ENCODE peak calls at places on chromosomes 2 and 18, in four cellular contexts. I, C, U and Z are unnamed samples.

GRCh38 chr2:68151037-68151436 is 6.7 kb upstream of the PNO1 start:
- DNase-seq in I (no peak), U (no peak), C (no peak), Z (no peak)

GRCh38 chr2:110773470-110773921 is 41.1 kb downstream of the ACOXL start:
- DNase-seq in I (peak; percentile 78), C (peak; percentile 51), U (peak; percentile 72), Z (no peak)

GRCh38 chr18:24611075-24611474 is 150.6 kb downstream of the HRH4 start:
- DNase-seq in C (no peak), U (no peak), I (no peak), Z (no peak)

GRCh38 chr2:26396734-26397298 is 4.9 kb upstream of the DRC1 start:
- DNase-seq in C (no peak), U (no peak), I (no peak), Z (no peak)

GRCh38 chr2:40371525-40372277 is 80.2 kb downstream of the SLC8A1 start:
- DNase-seq in C (no peak), U (no peak), I (no peak), Z (peak; percentile 39)

GRCh38 chr2:53058526-53058925 is 709.1 kb upstream of the CHAC2 start:
- DNase-seq in C (no peak), U (no peak), I (no peak), Z (no peak)

GRCh38 chr2:217873371-217873770 is 129.4 kb downstream of the TNS1 start:
- DNase-seq in C (no peak), U (no peak), I (no peak), Z (no peak)

GRCh38 chr2:27291865-27292264 is 9.6 kb downstream of the TRIM54 start:
- DNase-seq in C (no peak), I (no peak), U (no peak), Z (no peak)

GRCh38 chr2:28365158-28365557 is 27.5 kb upstream of the FOSL2 start:
- DNase-seq in C (no peak), I (no peak), U (no peak), Z (no peak)

GRCh38 chr2:159797468-159798375 is at the start of gene CD302:
- DNase-seq in I (peak; percentile 58), C (peak; percentile 57), U (peak; percentile 92), Z (no peak)

GRCh38 chr2:108620656-108621055 is 86.4 kb downstream of the LIMS1 start:
- DNase-seq in C (no peak), U (no peak), I (no peak), Z (no peak)

GRCh38 chr2:43127208-43127940 is 99.0 kb downstream of the ZFP36L2 start:
- DNase-seq in U (peak; percentile 88), I (peak; percentile 80), C (peak; percentile 56), Z (no peak)

GRCh38 chr2:237025090-237025865 is 60.4 kb upstream of the COPS8 start:
- DNase-seq in U (no peak), C (no peak), I (peak; percentile 51), Z (peak; percentile 18)

GRCh38 chr18:67475673-67476072 is 40.8 kb downstream of the DSEL start:
- DNase-seq in U (no peak), I (no peak), C (no peak), Z (no peak)

GRCh38 chr2:146246017-146246733 is 1598.7 kb upstream of the ACVR2A start:
- DNase-seq in I (no peak), U (no peak), C (no peak), Z (no peak)

GRCh38 chr18:22233271-22233670 is 63.9 kb downstream of the GATA6 start:
- DNase-seq in U (no peak), C (no peak), I (peak; percentile 57), Z (no peak)

GRCh38 chr2:62824378-62824777 is 118.9 kb downstream of the EHBP1 start:
- DNase-seq in C (no peak), I (no peak), U (no peak), Z (no peak)

GRCh38 chr2:121648611-121649401 is 456 bp downstream of the CLASP1 start:
- DNase-seq in I (peak; percentile 52), U (no peak), C (peak; percentile 48), Z (peak; percentile 34)

GRCh38 chr18:48947102-48947501 is 3.7 kb downstream of the SMAD7 start:
- DNase-seq in C (no peak), I (no peak), U (no peak), Z (no peak)

GRCh38 chr2:101153811-101154210 is 2.6 kb upstream of the TBC1D8 start:
- DNase-seq in I (no peak), C (no peak), U (no peak), Z (no peak)

GRCh38 chr2:191501390-191502168 is 176.4 kb upstream of the NABP1 start:
- DNase-seq in U (no peak), C (no peak), I (no peak), Z (peak; percentile 58)

GRCh38 chr2:62034715-62035114 is 129.2 kb downstream of the COMMD1 start:
- DNase-seq in U (no peak), I (no peak), C (no peak), Z (no peak)

GRCh38 chr2:201120500-201120899 is 4.5 kb downstream of the CFLAR start:
- DNase-seq in I (no peak), U (no peak), C (no peak), Z (no peak)
- H3K4me3 ChIP-seq in I (peak overlapping the region; percentile 93), U (peak overlapping the region; percentile 87), C (no peak overlapping the region), Z (no peak overlapping the region)

GRCh38 chr2:34734662-34735061 is 1135.6 kb upstream of the FAM98A start:
- DNase-seq in I (no peak), C (no peak), U (no peak), Z (no peak)

GRCh38 chr2:34736482-34736881 is 1137.4 kb upstream of the FAM98A start:
- DNase-seq in C (no peak), I (no peak), U (no peak), Z (no peak)

GRCh38 chr2:34734042-34734441 is 1134.9 kb upstream of the FAM98A start:
- DNase-seq in U (no peak), I (no peak), C (no peak), Z (no peak)

GRCh38 chr2:34738691-34739090 is 1139.6 kb upstream of the FAM98A start:
- DNase-seq in U (no peak), C (no peak), I (no peak), Z (no peak)
- TF ChIP-seq CTCF in U (peak; percentile 41), C (no peak), I (no peak), Z (no peak)

GRCh38 chr2:44275915-44276279 is 617 bp downstream of the SLC3A1 start:
- DNase-seq in C (no peak), I (no peak), U (no peak), Z (peak; percentile 34)

GRCh38 chr2:44280869-44281268 is 5.6 kb downstream of the SLC3A1 start:
- DNase-seq in U (no peak), I (no peak), C (no peak), Z (no peak)

GRCh38 chr2:44273076-44273475 is 2.2 kb upstream of the SLC3A1 start:
- DNase-seq in I (no peak), C (no peak), U (no peak), Z (no peak)

GRCh38 chr2:44273596-44273995 is 1.7 kb upstream of the SLC3A1 start:
- DNase-seq in I (no peak), C (no peak), U (no peak), Z (no peak)

GRCh38 chr2:44277541-44277940 is 2.3 kb downstream of the SLC3A1 start:
- DNase-seq in U (no peak), C (no peak), I (no peak), Z (no peak)
- H3K4me3 ChIP-seq in U (peak overlapping the region; percentile 81), C (no peak overlapping the region), I (no peak overlapping the region), Z (no peak overlapping the region)

GRCh38 chr18:9105420-9105819 is 2.9 kb downstream of the NDUFV2 start:
- DNase-seq in C (no peak), I (no peak), U (no peak), Z (no peak)
- TF ChIP-seq CTCF in C (no peak), I (no peak), U (no peak), Z (no peak)

GRCh38 chr2:230956827-230957755 is 32.0 kb upstream of the GPR55 start:
- DNase-seq in U (no peak), C (peak; percentile 33), I (peak; percentile 46), Z (peak; percentile 6)
- H3K4me3 ChIP-seq in U (peak overlapping the region; percentile 8), C (no peak overlapping the region), I (peak overlapping the region; percentile 33), Z (peak overlapping the region; percentile 42)

DNA sequence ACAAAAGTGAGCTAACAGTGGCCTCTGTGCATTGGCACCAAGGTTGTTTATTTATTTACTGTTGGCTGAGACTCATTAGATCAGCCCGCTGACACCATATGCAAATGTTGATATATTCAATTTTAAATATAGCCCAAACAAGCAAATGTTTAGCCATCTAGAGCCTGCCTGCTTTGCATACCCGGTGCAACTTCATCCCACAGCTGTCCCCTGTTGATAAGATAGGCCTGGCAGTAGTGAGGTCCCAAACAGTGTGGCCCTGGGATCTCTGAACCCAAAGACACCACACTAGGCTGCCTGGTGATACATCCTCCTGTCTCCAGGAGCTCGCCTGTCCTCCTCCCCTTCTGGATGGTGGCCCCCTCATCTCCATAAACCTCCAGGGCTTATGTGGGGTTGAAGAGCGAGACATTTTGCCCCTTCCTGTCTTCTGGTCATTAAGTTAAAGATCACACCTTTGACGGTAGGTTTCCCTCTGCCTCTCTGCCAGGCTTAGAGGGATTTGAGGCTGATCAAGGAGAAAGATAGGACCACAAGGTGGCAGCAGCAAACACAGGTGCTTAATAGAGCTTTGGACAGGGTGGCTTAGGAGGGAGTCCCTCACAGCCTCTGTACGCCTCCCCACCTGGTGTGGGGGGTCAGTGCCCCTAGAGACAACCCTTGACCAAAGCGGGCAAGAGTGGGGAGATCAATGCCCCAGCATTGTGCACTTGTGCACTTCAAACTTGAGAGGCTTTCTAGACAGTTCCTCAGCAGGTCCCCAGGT is 23.7 kb upstream of the MYO5B start:
- DNase-seq in I (peak; percentile 49), C (no peak), U (no peak), Z (no peak)
- TF ChIP-seq CTCF in I (peak; percentile 44), C (peak; percentile 40), U (peak; percentile 35), Z (peak; percentile 23)

GRCh38 chr2:127065299-127065931 is 41.5 kb downstream of the BIN1 start:
- DNase-seq in I (no peak), U (no peak), C (no peak), Z (no peak)

GRCh38 chr2:127065932-127066318 is 41.0 kb downstream of the BIN1 start:
- DNase-seq in U (no peak), C (no peak), I (no peak), Z (no peak)

GRCh38 chr2:127063701-127064590 is 43.0 kb downstream of the BIN1 start:
- DNase-seq in C (no peak), U (no peak), I (no peak), Z (no peak)

GRCh38 chr2:127066942-127067341 is 40.0 kb downstream of the BIN1 start:
- DNase-seq in I (peak; percentile 35), U (no peak), C (peak; percentile 74), Z (no peak)

DNA sequence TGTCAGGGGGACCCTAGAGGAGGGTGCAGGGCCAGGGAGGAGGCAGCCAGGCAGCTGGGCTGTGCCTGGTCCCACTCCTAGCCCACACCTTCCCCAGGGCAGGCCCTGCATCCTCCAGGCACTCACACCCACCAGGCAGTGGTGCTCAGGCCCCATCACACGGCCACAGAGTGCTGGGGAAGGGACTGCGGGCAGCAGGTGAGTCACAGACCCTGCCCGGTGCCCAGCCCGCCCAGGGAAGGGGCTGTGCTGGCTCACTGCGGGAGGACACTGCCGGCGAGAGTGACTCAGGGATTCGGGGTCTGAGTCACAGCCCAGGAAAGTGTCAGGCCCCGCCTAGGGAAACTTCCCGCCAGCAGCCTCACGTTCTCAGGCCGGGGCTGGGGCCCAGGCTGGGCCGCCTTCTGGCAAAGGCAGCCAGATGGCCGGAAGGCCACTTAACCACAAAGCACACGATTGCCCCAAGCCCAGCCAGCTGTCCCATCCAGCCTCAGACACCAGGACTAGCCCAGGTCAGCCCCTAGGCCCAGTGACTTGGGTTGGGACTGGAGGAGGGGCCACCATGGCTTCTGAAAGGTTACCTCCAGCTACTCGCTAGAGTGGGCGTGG is 42.2 kb downstream of the BIN1 start:
- DNase-seq in U (peak; percentile 98), I (peak; percentile 85), C (peak; percentile 97), Z (peak; percentile 84)
- H3K4me3 ChIP-seq in U (no peak overlapping the region), I (no peak overlapping the region), C (no peak overlapping the region), Z (no peak overlapping the region)